ENCODE peak calls at places on chromosomes 4 and X, in seven cellular contexts. C is D721Med, V is psoas muscle, S is stomach, M is HFFc6, P is fibroblast of pulmonary artery, I is endodermal cell. E is an unnamed sample.

GRCh38 chr4:106264331-106264728 is 51.7 kb downstream of the TBCK start:
- DNase-seq in C (no peak), V (no peak), I (no peak), P (no peak), M (no peak), S (no peak), E (no peak)

GRCh38 chr4:61068745-61069144 is 131.4 kb upstream of the ADGRL3 start:
- DNase-seq in S (no peak), I (no peak), M (no peak), V (no peak), C (no peak), P (peak), E (peak)

GRCh38 chrX:7444967-7445366 is 297.0 kb upstream of the PUDP start:
- DNase-seq in M (no peak), S (no peak), I (no peak), V (no peak), P (no peak), C (no peak), E (no peak)

GRCh38 chrX:44904542-44905115 is 31.6 kb downstream of the KDM6A start:
- DNase-seq in M (no peak), P (no peak), I (no peak), V (no peak), C (no peak), S (no peak), E (no peak)

GRCh38 chrX:133594156-133594555 is 178.9 kb upstream of the GPC4 start:
- DNase-seq in C (no peak), M (no peak), I (no peak), P (no peak), S (no peak), V (no peak), E (no peak)

GRCh38 chr4:123597586-123597985 is 201.0 kb downstream of the SPRY1 start:
- DNase-seq in I (no peak), C (no peak), S (no peak), P (peak), V (no peak), M (peak), E (peak)

GRCh38 chrX:80578518-80579105 is 158.4 kb downstream of the TENT5D start:
- DNase-seq in I (no peak), S (no peak), M (peak), V (no peak), C (no peak), P (peak), E (no peak)

GRCh38 chr4:61079976-61080375 is 120.2 kb upstream of the ADGRL3 start:
- DNase-seq in V (no peak), I (no peak), C (no peak), S (no peak), M (no peak), P (no peak), E (no peak)

GRCh38 chrX:57821703-57822375 is 88.4 kb downstream of the ZXDA start:
- DNase-seq in M (peak), I (peak), S (no peak), V (no peak), P (peak), C (no peak), E (peak)

GRCh38 chrX:41621236-41621651 is 67.5 kb upstream of the GPR34 start:
- DNase-seq in P (peak), C (no peak), S (no peak), M (peak), I (peak), V (no peak), E (peak)

GRCh38 chr4:150743564-150744342 is 161.8 kb downstream of the MAB21L2 start:
- DNase-seq in P (no peak), V (no peak), S (no peak), I (no peak), C (no peak), M (no peak), E (no peak)

GRCh38 chr4:76779740-76780459 is 118.0 kb downstream of the SOWAHB start:
- DNase-seq in M (no peak), V (no peak), C (no peak), S (no peak), P (no peak), I (peak), E (peak)

DNA sequence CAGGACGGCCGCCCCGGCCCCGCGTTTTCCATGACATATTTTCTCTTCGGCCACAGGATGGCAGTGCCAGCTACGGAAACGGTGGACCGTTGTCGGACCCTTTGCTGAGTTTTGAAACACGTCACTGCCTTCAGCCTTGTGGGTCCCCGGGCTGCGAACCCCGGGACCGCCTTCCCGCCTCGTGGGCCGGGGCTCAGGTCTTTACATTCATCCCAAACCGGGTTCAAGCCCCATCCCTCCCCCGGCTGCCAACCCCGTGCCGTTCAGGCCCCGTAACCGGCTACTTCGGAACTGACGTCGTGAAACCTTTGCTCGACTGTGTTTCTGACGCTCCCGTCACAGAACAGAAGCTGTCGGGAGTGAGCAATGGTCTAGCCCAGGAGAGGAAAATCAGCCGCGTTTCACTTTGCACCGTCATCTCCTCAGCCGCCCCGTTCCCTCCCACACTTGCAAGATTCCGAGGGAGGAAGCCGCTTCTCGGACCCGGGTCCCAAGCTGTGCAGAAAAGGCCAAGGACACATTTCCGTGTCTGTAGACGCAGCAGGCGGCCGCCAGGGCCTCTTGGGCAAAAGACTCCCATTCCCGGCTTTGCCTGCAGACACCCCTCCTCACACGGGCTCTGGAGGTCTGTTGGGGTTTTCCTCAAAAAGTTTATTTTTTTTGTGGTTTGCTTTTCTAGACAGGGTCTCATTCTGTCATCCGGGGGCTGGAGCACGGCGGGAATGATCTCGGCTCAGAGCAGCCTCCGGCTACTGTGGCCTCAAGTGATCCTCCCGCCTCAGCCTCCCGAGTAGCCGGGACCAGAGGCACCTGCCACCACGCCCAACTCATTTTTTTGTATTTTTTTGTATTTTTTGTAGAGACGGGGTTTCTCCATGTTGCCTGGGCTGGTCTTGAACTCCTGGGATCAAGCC is 41.4 kb upstream of the PPP2R3B start:
- DNase-seq in P (peak), M (peak), V (no peak), I (peak), C (no peak), S (no peak), E (peak)
- TF ChIP-seq CTCF in P (no peak), M (peak), V (no peak), I (peak), C (peak), S (no peak), E (peak)

GRCh38 chrX:112367065-112367464 is 284.5 kb upstream of the TRPC5 start:
- DNase-seq in S (no peak), C (no peak), I (no peak), M (no peak), V (no peak), P (no peak), E (no peak)

DNA sequence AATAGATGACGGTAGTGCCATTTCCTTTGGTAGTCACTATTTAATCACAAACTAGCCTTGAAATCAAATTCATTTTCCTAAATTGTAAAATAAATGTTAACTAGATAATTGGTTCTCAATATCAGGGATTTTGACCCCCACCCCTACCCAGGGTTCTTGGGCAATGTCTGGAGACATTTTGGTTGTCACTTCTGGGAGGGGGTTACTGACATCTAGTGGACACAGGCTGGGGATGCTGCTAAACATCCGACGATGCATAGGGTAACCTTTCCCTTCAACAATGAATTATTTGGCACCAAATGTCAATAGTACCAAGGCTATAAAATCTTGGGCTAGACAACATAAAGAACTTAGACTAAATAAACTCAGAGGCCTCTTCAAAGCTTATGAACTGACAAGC is 285.8 kb upstream of the TRPC5 start:
- DNase-seq in C (no peak), I (peak), V (no peak), S (no peak), M (no peak), P (no peak), E (no peak)
- TF ChIP-seq CTCF in C (peak), I (peak), V (no peak), S (no peak), M (no peak), P (no peak), E (peak)

GRCh38 chr4:126592088-126592487 is 1040.7 kb upstream of the INTU start:
- DNase-seq in M (no peak), S (no peak), V (no peak), P (peak), I (no peak), C (no peak), E (no peak)
- TF ChIP-seq CTCF in M (peak), S (no peak), V (no peak), P (peak), I (peak), C (no peak), E (peak)

GRCh38 chrX:10725071-10725470 is 104.7 kb upstream of the MID1 start:
- DNase-seq in P (no peak), I (no peak), V (no peak), S (no peak), C (no peak), M (no peak), E (no peak)
- TF ChIP-seq CTCF in P (peak), I (peak), V (peak), S (no peak), C (peak), M (no peak), E (peak)

E was measured in brain microvascular endothelial cell.